ENCODE peak calls at places on chromosomes 11 and 22, in four cellular contexts. One of them, this sample, is unnamed.

GRCh38 chr22:22034469-22035132 is 52.0 kb upstream of the TOP3B start:
- DNase-seq in heart right ventricle: no peak
- DNase-seq in right lobe of liver: no peak
- DNase-seq in body of pancreas: no peak
- DNase-seq in this sample: no peak

GRCh38 chr11:32435511-32435946 is at the start of gene WT1:
- DNase-seq in heart right ventricle: peak; percentile 64
- DNase-seq in right lobe of liver: no peak
- DNase-seq in body of pancreas: no peak
- DNase-seq in this sample: peak; percentile 91

GRCh38 chr11:118996926-118997626 is 862 bp upstream of the CENATAC start:
- DNase-seq in heart right ventricle: no peak
- DNase-seq in right lobe of liver: no peak
- DNase-seq in body of pancreas: no peak
- DNase-seq in this sample: no peak

GRCh38 chr22:39528681-39529486 is 3.7 kb downstream of the RPS19BP1 start:
- DNase-seq in heart right ventricle: peak; percentile 90
- DNase-seq in right lobe of liver: peak; percentile 92
- DNase-seq in body of pancreas: peak; percentile 94
- DNase-seq in this sample: peak; percentile 88

GRCh38 chr11:12552677-12553076 is 121.5 kb upstream of the TEAD1 start:
- DNase-seq in heart right ventricle: peak; percentile 17
- DNase-seq in right lobe of liver: no peak
- DNase-seq in body of pancreas: no peak
- DNase-seq in this sample: peak; percentile 66

GRCh38 chr11:13669544-13670488 is 1.3 kb downstream of the FAR1 start:
- DNase-seq in heart right ventricle: no peak
- DNase-seq in right lobe of liver: no peak
- DNase-seq in body of pancreas: no peak
- DNase-seq in this sample: no peak

GRCh38 chr11:116072776-116073175 is 568.6 kb upstream of the CADM1 start:
- DNase-seq in heart right ventricle: no peak
- DNase-seq in right lobe of liver: no peak
- DNase-seq in body of pancreas: no peak
- DNase-seq in this sample: no peak

GRCh38 chr11:94128746-94129504 is at the start of gene PANX1:
- DNase-seq in heart right ventricle: peak; percentile 75
- DNase-seq in right lobe of liver: peak; percentile 83
- DNase-seq in body of pancreas: peak; percentile 70
- DNase-seq in this sample: peak; percentile 78

GRCh38 chr22:19910180-19910744 is 31.3 kb upstream of the COMT start:
- DNase-seq in heart right ventricle: no peak
- DNase-seq in right lobe of liver: no peak
- DNase-seq in body of pancreas: no peak
- DNase-seq in this sample: no peak
- H3K36me3 ChIP-seq in heart right ventricle: peaks cover 30% of the 10 kb centered on the region
- H3K36me3 ChIP-seq in right lobe of liver: peaks cover 5% of the 10 kb centered on the region
- H3K36me3 ChIP-seq in body of pancreas: peaks cover 6% of the 10 kb centered on the region
- H3K36me3 ChIP-seq in this sample: no peaks in the 10 kb centered on the region

GRCh38 chr11:892106-892505 is 18.5 kb downstream of the CHID1 start:
- DNase-seq in heart right ventricle: no peak
- DNase-seq in right lobe of liver: no peak
- DNase-seq in body of pancreas: no peak
- DNase-seq in this sample: no peak
- H3K36me3 ChIP-seq in heart right ventricle: no peaks in the 10 kb centered on the region
- H3K36me3 ChIP-seq in right lobe of liver: no peaks in the 10 kb centered on the region
- H3K36me3 ChIP-seq in body of pancreas: no peaks in the 10 kb centered on the region
- H3K36me3 ChIP-seq in this sample: no peaks in the 10 kb centered on the region

DNA sequence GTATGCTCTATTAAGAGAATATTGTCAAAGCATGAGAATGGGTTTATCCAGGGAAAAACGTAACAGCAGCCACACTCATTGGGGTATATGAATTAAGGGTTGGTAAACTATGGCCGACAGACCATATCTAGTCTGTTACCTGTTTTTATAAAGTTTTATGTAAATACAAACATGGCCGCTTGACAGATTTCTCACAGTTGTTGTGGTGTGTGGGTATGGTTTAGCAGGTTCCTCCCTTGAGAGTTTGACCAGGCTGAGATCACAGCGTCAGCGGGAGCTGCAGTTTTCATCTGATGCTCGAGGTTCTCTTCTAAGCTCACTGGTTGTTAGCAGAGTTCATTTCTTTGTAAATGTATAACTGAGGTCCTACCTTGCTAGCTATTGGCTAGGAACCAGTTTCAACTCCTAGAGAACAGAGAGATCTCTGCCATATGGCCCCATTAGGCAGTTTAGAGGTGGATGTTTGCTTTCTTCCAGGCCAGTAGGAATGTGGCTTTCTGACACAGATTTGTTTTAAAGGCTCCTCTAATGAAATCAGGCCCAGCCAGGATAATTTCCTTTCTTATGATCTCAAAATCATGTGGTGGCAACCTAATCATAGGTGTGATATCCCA is 45.5 kb upstream of the GRIK4 start:
- DNase-seq in heart right ventricle: no peak
- DNase-seq in right lobe of liver: no peak
- DNase-seq in body of pancreas: no peak
- DNase-seq in this sample: no peak
- H3K36me3 ChIP-seq in heart right ventricle: peaks cover 83% of the 10 kb centered on the region
- H3K36me3 ChIP-seq in right lobe of liver: peaks cover 56% of the 10 kb centered on the region
- H3K36me3 ChIP-seq in body of pancreas: peaks cover 14% of the 10 kb centered on the region
- H3K36me3 ChIP-seq in this sample: no peaks in the 10 kb centered on the region

GRCh38 chr11:57698843-57699365 is 13.1 kb downstream of the MED19 start:
- DNase-seq in heart right ventricle: no peak
- DNase-seq in right lobe of liver: no peak
- DNase-seq in body of pancreas: no peak
- DNase-seq in this sample: no peak
- H3K36me3 ChIP-seq in heart right ventricle: peaks cover 56% of the 10 kb centered on the region
- H3K36me3 ChIP-seq in right lobe of liver: peaks cover 63% of the 10 kb centered on the region
- H3K36me3 ChIP-seq in body of pancreas: peaks cover 15% of the 10 kb centered on the region
- H3K36me3 ChIP-seq in this sample: no peaks in the 10 kb centered on the region

GRCh38 chr11:111365722-111366559 is 13.1 kb downstream of the POU2AF1 start:
- DNase-seq in heart right ventricle: no peak
- DNase-seq in right lobe of liver: no peak
- DNase-seq in body of pancreas: no peak
- DNase-seq in this sample: no peak
- H3K36me3 ChIP-seq in heart right ventricle: no peaks in the 10 kb centered on the region
- H3K36me3 ChIP-seq in right lobe of liver: no peaks in the 10 kb centered on the region
- H3K36me3 ChIP-seq in body of pancreas: no peaks in the 10 kb centered on the region
- H3K36me3 ChIP-seq in this sample: no peaks in the 10 kb centered on the region

DNA sequence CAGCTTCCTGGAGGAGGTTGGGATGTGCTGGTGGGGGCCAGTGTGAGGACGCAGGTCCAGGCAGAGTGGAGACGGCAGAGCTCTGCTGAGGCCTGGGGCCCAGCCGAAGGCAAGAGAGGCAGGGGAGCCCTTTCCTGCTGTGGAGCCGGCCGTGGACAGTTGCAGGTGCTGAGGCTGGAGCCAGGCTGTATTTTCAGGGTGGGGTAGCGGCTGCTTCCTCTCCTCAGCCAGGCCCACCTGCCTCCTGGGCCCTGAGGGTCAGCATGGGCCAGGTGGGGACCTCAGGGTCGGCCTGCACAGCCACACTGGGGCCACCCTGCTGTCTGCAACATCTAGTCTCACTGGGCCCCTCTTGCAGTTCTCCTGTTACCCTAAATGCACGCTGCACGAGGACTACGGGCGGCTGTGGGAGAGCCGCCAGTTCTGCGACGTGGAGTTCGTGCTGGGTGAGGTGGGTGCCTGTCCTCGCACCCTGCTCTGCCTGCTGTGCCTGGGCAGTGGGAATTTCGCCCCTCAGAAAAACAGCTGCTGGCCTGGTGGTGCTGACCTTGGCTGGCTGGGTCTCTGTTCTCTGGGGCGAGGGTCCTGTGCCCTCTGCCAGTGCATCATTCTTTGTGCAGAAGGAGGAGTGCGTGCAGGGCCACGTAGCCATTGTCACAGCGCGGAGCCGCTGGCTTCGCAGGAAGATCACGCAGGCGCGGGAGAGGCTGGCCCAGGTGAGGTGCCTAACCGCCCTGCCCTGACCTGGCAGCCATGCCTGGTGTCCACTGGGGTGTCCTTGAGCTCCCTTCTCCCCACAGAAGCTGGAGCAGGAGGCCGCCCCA is 8.4 kb downstream of the THAP7 start:
- DNase-seq in heart right ventricle: no peak
- DNase-seq in right lobe of liver: no peak
- DNase-seq in body of pancreas: no peak
- DNase-seq in this sample: no peak
- H3K36me3 ChIP-seq in heart right ventricle: peaks cover 29% of the 10 kb centered on the region
- H3K36me3 ChIP-seq in right lobe of liver: peaks cover 9% of the 10 kb centered on the region
- H3K36me3 ChIP-seq in body of pancreas: peaks cover 11% of the 10 kb centered on the region
- H3K36me3 ChIP-seq in this sample: no peaks in the 10 kb centered on the region

GRCh38 chr22:47063606-47064005 is 301.2 kb downstream of the TBC1D22A start:
- DNase-seq in heart right ventricle: no peak
- DNase-seq in right lobe of liver: no peak
- DNase-seq in body of pancreas: no peak
- DNase-seq in this sample: no peak

GRCh38 chr22:47063071-47063509 is 300.6 kb downstream of the TBC1D22A start:
- DNase-seq in heart right ventricle: no peak
- DNase-seq in right lobe of liver: no peak
- DNase-seq in body of pancreas: no peak
- DNase-seq in this sample: no peak

GRCh38 chr22:47065756-47066615 is 303.5 kb downstream of the TBC1D22A start:
- DNase-seq in heart right ventricle: no peak
- DNase-seq in right lobe of liver: no peak
- DNase-seq in body of pancreas: peak; percentile 92
- DNase-seq in this sample: no peak

GRCh38 chr22:47064016-47064415 is 301.6 kb downstream of the TBC1D22A start:
- DNase-seq in heart right ventricle: no peak
- DNase-seq in right lobe of liver: no peak
- DNase-seq in body of pancreas: peak; percentile 40
- DNase-seq in this sample: no peak

DNA sequence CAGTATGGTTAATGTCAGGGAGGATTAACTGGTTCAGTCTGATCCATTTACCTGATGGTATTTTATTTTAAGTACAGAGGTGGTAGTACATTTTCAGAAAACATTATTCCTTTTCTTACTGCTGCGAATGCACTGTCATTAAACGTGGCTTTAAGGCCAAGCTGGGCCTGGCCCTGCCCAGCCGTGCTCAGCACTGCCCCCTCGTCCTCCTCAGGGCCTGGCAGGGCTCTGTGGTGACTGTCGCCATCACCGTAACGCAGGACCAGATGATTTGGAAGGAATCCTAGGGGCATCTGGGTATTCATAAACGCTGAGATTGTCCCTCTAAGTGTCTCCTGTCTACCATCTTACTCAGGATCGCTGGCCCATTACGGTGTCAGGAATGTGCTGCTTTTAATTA is 302.0 kb downstream of the TBC1D22A start:
- DNase-seq in heart right ventricle: no peak
- DNase-seq in right lobe of liver: no peak
- DNase-seq in body of pancreas: no peak
- DNase-seq in this sample: no peak
- H3K36me3 ChIP-seq in heart right ventricle: no peaks in the 10 kb centered on the region
- H3K36me3 ChIP-seq in right lobe of liver: no peaks in the 10 kb centered on the region
- H3K36me3 ChIP-seq in body of pancreas: no peaks in the 10 kb centered on the region
- H3K36me3 ChIP-seq in this sample: no peaks in the 10 kb centered on the region

GRCh38 chr11:128516886-128517285 is 70.5 kb downstream of the ETS1 start:
- DNase-seq in heart right ventricle: no peak
- DNase-seq in right lobe of liver: no peak
- DNase-seq in body of pancreas: no peak
- DNase-seq in this sample: no peak
- H3K36me3 ChIP-seq in heart right ventricle: no peaks in the 10 kb centered on the region
- H3K36me3 ChIP-seq in right lobe of liver: no peaks in the 10 kb centered on the region
- H3K36me3 ChIP-seq in body of pancreas: no peaks in the 10 kb centered on the region
- H3K36me3 ChIP-seq in this sample: no peaks in the 10 kb centered on the region

DNA sequence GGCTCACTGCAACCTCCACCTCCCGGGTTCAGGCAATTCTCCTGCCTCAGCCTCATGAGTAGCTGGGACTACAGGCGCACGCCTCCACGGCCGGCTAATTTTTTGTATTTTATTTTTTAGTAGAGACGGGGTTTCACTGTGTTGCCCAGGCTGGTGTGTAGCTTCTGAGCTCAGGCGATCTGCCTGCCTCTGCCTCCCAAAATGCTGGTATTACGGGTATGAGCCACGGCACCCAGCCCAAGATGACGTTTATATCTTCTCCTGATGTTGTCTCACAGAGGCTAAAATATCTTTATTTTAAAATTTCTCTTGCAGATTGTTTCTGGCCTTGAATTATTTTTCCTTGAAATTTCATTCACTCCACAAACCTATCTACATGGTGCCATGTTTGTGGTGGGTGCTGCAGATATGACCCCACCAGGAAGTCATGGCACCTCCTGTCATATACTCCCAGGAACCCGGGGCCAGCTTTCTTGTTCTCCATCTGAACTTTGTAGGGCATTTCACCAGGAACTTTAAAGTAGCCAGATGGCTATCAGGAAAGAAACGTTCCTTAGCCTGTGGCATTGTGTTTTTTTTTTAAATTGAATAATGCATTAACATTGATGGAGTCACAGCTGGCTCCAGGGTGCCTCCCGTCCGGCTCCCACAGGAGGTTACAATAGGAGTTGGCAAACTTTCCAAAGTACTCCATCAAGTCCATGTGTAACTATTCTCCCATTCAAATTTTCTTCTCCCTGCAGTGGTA is 42.0 kb upstream of the LIPT2 start:
- DNase-seq in heart right ventricle: no peak
- DNase-seq in right lobe of liver: no peak
- DNase-seq in body of pancreas: no peak
- DNase-seq in this sample: no peak
- H3K36me3 ChIP-seq in heart right ventricle: no peaks in the 10 kb centered on the region
- H3K36me3 ChIP-seq in right lobe of liver: no peaks in the 10 kb centered on the region
- H3K36me3 ChIP-seq in body of pancreas: no peaks in the 10 kb centered on the region
- H3K36me3 ChIP-seq in this sample: no peaks in the 10 kb centered on the region

This sample was measured in uterus.